ENCODE peak calls at places on chromosomes 12 and 14, in five cellular contexts. G is SK-N-SH, O is HepG2, H is ovary, D is stomach. K is an unnamed sample.
A peak's percentile ranks its signal among the peaks of the same experiment; 100 is the strongest.

GRCh38 chr12:97075583-97076268 is 168.7 kb downstream of the NEDD1 start:
- DNase-seq in G (no peak), H (no peak), O (no peak), D (no peak), K (no peak)

GRCh38 chr12:76030378-76031080 is 1.0 kb downstream of the PHLDA1 start:
- DNase-seq in G (peak; percentile 67), O (no peak), H (peak; percentile 57), D (peak; percentile 41), K (peak; percentile 70)

GRCh38 chr12:89235189-89235993 is 116.9 kb downstream of the DUSP6 start:
- DNase-seq in D (no peak), G (no peak), O (no peak), H (no peak), K (no peak)

GRCh38 chr14:30131698-30132097 is 204.1 kb upstream of the PRKD1 start:
- DNase-seq in O (no peak), G (no peak), D (no peak), H (no peak), K (no peak)

GRCh38 chr14:100158566-100159106 is 809 bp downstream of the DEGS2 start:
- DNase-seq in D (no peak), G (peak; percentile 72), H (no peak), O (no peak), K (no peak)

GRCh38 chr12:131177599-131177998 is 223.9 kb downstream of the ADGRD1 start:
- DNase-seq in G (no peak), D (no peak), O (no peak), H (no peak), K (no peak)

GRCh38 chr14:69685716-69686115 is 74.3 kb downstream of the SUSD6 start:
- DNase-seq in D (peak; percentile 82), O (peak; percentile 62), G (no peak), H (peak; percentile 71), K (no peak)

GRCh38 chr14:89378119-89378518 is 38.9 kb downstream of the FOXN3 start:
- DNase-seq in D (no peak), H (no peak), O (no peak), G (no peak), K (peak; percentile 22)

GRCh38 chr12:68620528-68620927 is 9.8 kb downstream of the RAP1B start:
- DNase-seq in H (no peak), O (no peak), G (no peak), D (no peak), K (no peak)

GRCh38 chr12:115710104-115710564 is 567.4 kb downstream of the MED13L start:
- DNase-seq in G (no peak), O (no peak), H (no peak), D (no peak), K (peak; percentile 7)

GRCh38 chr12:89880695-89881350 is 172.2 kb upstream of the ATP2B1 start:
- DNase-seq in O (no peak), D (no peak), H (no peak), G (no peak), K (no peak)

GRCh38 chr14:65927871-65928270 is 515.3 kb downstream of the FUT8 start:
- DNase-seq in D (peak; percentile 47), H (no peak), O (no peak), G (no peak), K (no peak)

GRCh38 chr12:54277823-54278276 is 2.1 kb downstream of the CBX5 start:
- DNase-seq in G (no peak), H (no peak), O (no peak), D (no peak), K (no peak)

GRCh38 chr12:85155791-85156190 is 119.6 kb downstream of the LRRIQ1 start:
- DNase-seq in D (no peak), G (peak; percentile 10), O (peak; percentile 4), H (no peak), K (no peak)

GRCh38 chr12:43921666-43922337 is 85.9 kb downstream of the TMEM117 start:
- DNase-seq in H (no peak), D (no peak), G (no peak), O (no peak), K (no peak)

GRCh38 chr14:23727566-23728335 is 91.6 kb downstream of the DHRS2 start:
- DNase-seq in O (peak; percentile 90), D (no peak), H (no peak), G (peak; percentile 58), K (peak; percentile 63)

GRCh38 chr14:36429692-36430091 is 90.3 kb downstream of the NKX2-1 start:
- DNase-seq in G (no peak), D (no peak), O (no peak), H (no peak), K (no peak)

GRCh38 chr14:99270491-99271287 is 1.3 kb downstream of the BCL11B start:
- DNase-seq in D (no peak), O (no peak), G (peak; percentile 54), H (no peak), K (no peak)

GRCh38 chr14:104895786-104896642 is 28.7 kb upstream of the PLD4 start:
- DNase-seq in G (peak; percentile 61), H (peak; percentile 33), D (peak; percentile 70), O (no peak), K (no peak)

GRCh38 chr14:90381999-90382451 is 14.8 kb upstream of the CALM1 start:
- DNase-seq in D (peak; percentile 73), O (peak; percentile 55), G (peak; percentile 26), H (peak; percentile 49), K (no peak)

GRCh38 chr14:23237772-23238594 is at the start of gene RNF212B:
- DNase-seq in D (peak; percentile 99), O (peak; percentile 80), H (peak; percentile 94), G (peak; percentile 88), K (peak; percentile 79)

GRCh38 chr14:51957950-51958349 is 31.4 kb upstream of the RTRAF start:
- DNase-seq in H (no peak), D (no peak), G (no peak), O (no peak), K (no peak)

GRCh38 chr12:62379026-62379722 is 87.5 kb upstream of the MON2 start:
- DNase-seq in O (no peak), D (no peak), H (no peak), G (no peak), K (no peak)

GRCh38 chr14:100747021-100747586 is 20.4 kb downstream of the DLK1 start:
- DNase-seq in G (no peak), H (no peak), O (peak; percentile 55), D (no peak), K (peak; percentile 51)

GRCh38 chr12:835754-836493 is 83.5 kb downstream of the WNK1 start:
- DNase-seq in G (no peak), H (no peak), D (no peak), O (no peak), K (no peak)

GRCh38 chr14:80356413-80356812 is 145.1 kb upstream of the DIO2 start:
- DNase-seq in G (peak; percentile 6), O (peak; percentile 2), H (no peak), D (no peak), K (no peak)

GRCh38 chr14:59582161-59582560 is 5.5 kb upstream of the CCDC175 start:
- DNase-seq in D (no peak), H (no peak), O (no peak), G (no peak), K (no peak)

GRCh38 chr12:113057565-113058485 is 1.3 kb downstream of the DTX1 start:
- DNase-seq in H (no peak), O (no peak), D (no peak), G (no peak), K (no peak)

DNA sequence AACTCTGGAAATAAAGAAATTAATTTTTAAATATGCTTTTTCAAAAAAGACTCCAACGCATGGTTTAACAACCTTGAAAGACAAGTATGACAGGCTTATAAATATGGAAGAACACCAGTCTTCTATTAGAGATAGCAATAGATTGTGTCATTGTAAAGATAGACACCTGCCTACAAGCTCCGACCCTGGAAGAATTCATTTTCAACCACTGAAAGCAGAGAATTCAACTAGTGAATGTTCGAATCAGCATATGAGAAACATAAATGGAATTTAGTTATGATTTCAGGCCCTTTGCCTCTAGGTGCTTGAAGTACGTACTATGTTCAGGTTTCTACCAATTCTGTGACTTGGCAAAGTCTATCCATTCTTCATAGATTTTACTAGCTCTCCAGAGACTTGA is 244.5 kb downstream of the DPY19L2 start:
- DNase-seq in O (no peak), H (no peak), D (no peak), G (no peak), K (no peak)
- TF ChIP-seq EP300 in O (no peak), H (no peak), D (no peak), G (no peak), K (no peak)

DNA sequence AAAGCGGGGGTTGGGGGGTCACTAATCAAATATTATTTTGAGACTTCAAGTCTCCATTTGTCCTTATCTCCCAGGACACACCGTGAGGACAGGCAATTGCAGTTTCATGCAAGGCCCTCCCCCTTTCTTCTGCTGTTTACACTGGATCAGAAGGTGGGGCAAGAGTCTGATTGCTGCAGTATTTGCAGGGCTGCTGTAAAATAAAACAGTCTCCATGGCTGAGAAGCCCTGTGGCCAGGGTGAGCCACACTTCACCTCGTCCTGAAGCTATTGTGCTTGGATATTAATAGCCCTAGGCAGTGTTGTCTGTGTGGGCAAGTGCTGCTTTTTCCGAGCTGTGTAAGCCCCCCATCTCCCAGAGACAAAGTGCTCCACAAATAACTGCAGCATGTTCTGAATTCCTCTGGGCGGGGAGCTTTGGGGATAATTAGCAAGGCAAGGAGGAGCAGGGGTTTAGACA is 187.4 kb upstream of the NTF3 start:
- DNase-seq in D (peak; percentile 28), G (no peak), H (no peak), O (no peak), K (no peak)
- TF ChIP-seq EP300 in D (no peak), G (no peak), H (no peak), O (no peak), K (no peak)

DNA sequence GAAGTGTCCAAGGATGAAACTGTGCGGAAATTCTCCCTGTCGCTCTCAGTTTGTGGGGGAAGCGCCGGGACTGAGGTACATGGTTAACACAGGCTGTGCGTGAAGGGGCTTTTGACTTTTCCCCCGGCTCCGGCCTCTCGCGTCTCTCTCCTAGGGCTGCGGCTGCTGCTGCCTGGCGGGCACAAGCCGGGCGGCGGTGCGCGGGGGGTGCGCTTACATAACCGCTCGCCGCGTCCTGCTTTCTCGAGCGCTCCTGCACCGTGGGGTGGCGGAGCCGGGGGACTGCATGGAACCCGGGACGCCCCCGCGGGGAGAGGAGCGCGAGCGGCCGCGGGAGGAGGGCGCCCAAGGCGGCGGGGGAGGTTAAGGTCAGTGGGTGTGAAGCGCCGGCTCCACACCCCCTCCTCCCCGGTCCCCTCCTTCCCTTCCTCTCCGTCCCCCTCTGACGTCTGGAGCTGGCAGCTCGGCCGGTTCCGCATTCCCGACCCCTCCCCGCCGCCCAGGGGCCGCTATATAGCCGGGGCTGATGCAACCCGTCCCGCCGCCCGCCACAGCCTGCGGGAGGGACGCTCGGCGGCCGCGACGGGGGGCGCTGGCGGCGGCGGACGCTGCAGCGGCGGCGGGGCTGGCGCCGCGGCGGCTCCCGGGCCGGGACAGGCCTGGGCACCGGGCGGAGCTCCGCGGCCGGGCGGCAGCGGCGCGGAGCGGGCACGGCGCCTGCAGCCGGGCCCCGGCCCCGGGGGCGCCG is at the start of gene JDP2:
- DNase-seq in D (peak; percentile 92), G (peak; percentile 93), H (peak; percentile 91), O (peak; percentile 60), K (peak; percentile 80)
- TF ChIP-seq EP300 in D (peak; percentile 18), G (no peak), H (no peak), O (no peak), K (peak; percentile 59)

GRCh38 chr12:124725612-124726237 is 137.9 kb downstream of the SCARB1 start:
- DNase-seq in H (no peak), O (no peak), D (no peak), G (no peak), K (no peak)

GRCh38 chr12:124722871-124723270 is 140.8 kb downstream of the SCARB1 start:
- DNase-seq in O (no peak), H (no peak), G (no peak), D (no peak), K (no peak)

GRCh38 chr12:124727922-124728321 is 135.7 kb downstream of the SCARB1 start:
- DNase-seq in D (no peak), H (no peak), G (no peak), O (no peak), K (peak; percentile 52)

GRCh38 chr12:124727244-124727673 is 136.4 kb downstream of the SCARB1 start:
- DNase-seq in O (peak; percentile 67), G (no peak), H (no peak), D (peak; percentile 43), K (no peak)

GRCh38 chr12:124725099-124725498 is 138.6 kb downstream of the SCARB1 start:
- DNase-seq in G (no peak), O (no peak), H (no peak), D (no peak), K (no peak)
- TF ChIP-seq EP300 in G (no peak), O (no peak), H (no peak), D (no peak), K (no peak)